ENCODE peak calls at places on chromosomes 16 and 17, in six cellular contexts. D, I, R, E, S and M are unnamed samples.

GRCh38 chr17:43713494-43714162 is 45.0 kb downstream of the SOST start:
- DNase-seq in E (peak; percentile 61), R (no peak), S (peak; percentile 36), I (peak; percentile 34), D (no peak), M (no peak)

GRCh38 chr17:79255471-79255870 is 180.8 kb downstream of the ENGASE start:
- DNase-seq in S (no peak), I (no peak), D (no peak), R (no peak), E (no peak), M (no peak)

GRCh38 chr17:44900894-44901293 is 1.6 kb upstream of the EFTUD2 start:
- DNase-seq in R (no peak), D (peak; percentile 74), S (no peak), I (no peak), E (no peak), M (no peak)

GRCh38 chr17:81313776-81314409 is 18.8 kb upstream of the SLC38A10 start:
- DNase-seq in I (no peak), R (no peak), E (no peak), D (no peak), S (peak; percentile 16), M (no peak)

GRCh38 chr17:3827124-3827773 is 18.8 kb downstream of the NCBP3 start:
- DNase-seq in I (peak; percentile 75), S (peak; percentile 68), E (peak; percentile 75), R (peak; percentile 70), D (no peak), M (peak; percentile 72)

GRCh38 chr17:79485399-79485985 is 125.4 kb downstream of the RBFOX3 start:
- DNase-seq in I (no peak), E (no peak), S (no peak), R (no peak), D (no peak), M (no peak)

GRCh38 chr17:13728751-13729150 is 127.0 kb upstream of the HS3ST3A1 start:
- DNase-seq in R (no peak), E (no peak), I (no peak), S (no peak), D (no peak), M (no peak)

GRCh38 chr16:85699628-85700027 is 10.9 kb upstream of the GINS2 start:
- DNase-seq in S (no peak), E (no peak), R (no peak), I (no peak), D (no peak), M (peak; percentile 23)

GRCh38 chr16:88614818-88615580 is 23.4 kb upstream of the IL17C start:
- DNase-seq in E (no peak), I (no peak), D (no peak), R (no peak), S (no peak), M (no peak)

GRCh38 chr17:82217120-82217529 is 4.5 kb upstream of the CCDC57 start:
- DNase-seq in E (no peak), S (no peak), R (no peak), D (no peak), I (no peak), M (no peak)

GRCh38 chr16:12236491-12237030 is 260.0 kb downstream of the SNX29 start:
- DNase-seq in S (no peak), E (no peak), I (no peak), R (no peak), D (no peak), M (no peak)

GRCh38 chr17:10292057-10292931 is 80.5 kb downstream of the MYH13 start:
- DNase-seq in E (no peak), D (no peak), S (no peak), I (no peak), R (no peak), M (no peak)

GRCh38 chr16:1129106-1129960 is 23.6 kb upstream of the CACNA1H start:
- DNase-seq in D (no peak), S (no peak), E (no peak), I (no peak), R (no peak), M (no peak)

GRCh38 chr16:90037202-90037765 is 18.0 kb upstream of the DBNDD1 start:
- DNase-seq in E (no peak), I (no peak), S (no peak), R (no peak), D (no peak), M (no peak)

GRCh38 chr17:59844884-59845594 is 47.7 kb downstream of the TUBD1 start:
- DNase-seq in D (no peak), I (no peak), E (no peak), S (no peak), R (no peak), M (no peak)

GRCh38 chr17:74119960-74120359 is 83.5 kb upstream of the RPL38 start:
- DNase-seq in S (no peak), I (no peak), D (no peak), R (no peak), E (peak; percentile 25), M (no peak)